ENCODE peak calls at places on chromosomes 5 and 9, in nine cellular contexts. One of them, this sample, is unnamed.

GRCh38 chr5:163350083-163350482 is 87.3 kb upstream of the CCNG1 start:
- DNase-seq in fibroblast of mammary gland: peak
- DNase-seq in HFF-Myc: no peak
- DNase-seq in right cardiac atrium: no peak
- DNase-seq in lung: no peak
- DNase-seq in left ventricle myocardium inferior: no peak
- DNase-seq in Peyer's patch: no peak
- DNase-seq in astrocyte: no peak
- DNase-seq in breast epithelium: no peak
- DNase-seq in this sample: peak

GRCh38 chr5:115179959-115180709 is 10.4 kb upstream of the TRIM36 start:
- DNase-seq in fibroblast of mammary gland: peak
- DNase-seq in HFF-Myc: no peak
- DNase-seq in right cardiac atrium: peak
- DNase-seq in lung: no peak
- DNase-seq in left ventricle myocardium inferior: no peak
- DNase-seq in Peyer's patch: no peak
- DNase-seq in astrocyte: peak
- DNase-seq in breast epithelium: no peak
- DNase-seq in this sample: peak

GRCh38 chr5:88890070-88890781 is 7.2 kb upstream of the MEF2C start:
- DNase-seq in fibroblast of mammary gland: no peak
- DNase-seq in HFF-Myc: no peak
- DNase-seq in right cardiac atrium: no peak
- DNase-seq in lung: no peak
- DNase-seq in left ventricle myocardium inferior: no peak
- DNase-seq in Peyer's patch: no peak
- DNase-seq in astrocyte: no peak
- DNase-seq in breast epithelium: no peak
- DNase-seq in this sample: no peak

GRCh38 chr9:6757132-6757987 is at the start of gene KDM4C:
- DNase-seq in fibroblast of mammary gland: peak
- DNase-seq in HFF-Myc: peak
- DNase-seq in right cardiac atrium: peak
- DNase-seq in lung: peak
- DNase-seq in left ventricle myocardium inferior: peak
- DNase-seq in Peyer's patch: peak
- DNase-seq in astrocyte: peak
- DNase-seq in breast epithelium: peak
- DNase-seq in this sample: peak

GRCh38 chr5:148839960-148840359 is 13.5 kb downstream of the ADRB2 start:
- DNase-seq in fibroblast of mammary gland: no peak
- DNase-seq in HFF-Myc: no peak
- DNase-seq in right cardiac atrium: no peak
- DNase-seq in lung: no peak
- DNase-seq in left ventricle myocardium inferior: no peak
- DNase-seq in Peyer's patch: no peak
- DNase-seq in astrocyte: no peak
- DNase-seq in breast epithelium: no peak
- DNase-seq in this sample: no peak

GRCh38 chr9:123562844-123563346 is 206.9 kb downstream of the CRB2 start:
- DNase-seq in fibroblast of mammary gland: peak
- DNase-seq in HFF-Myc: no peak
- DNase-seq in right cardiac atrium: no peak
- DNase-seq in lung: no peak
- DNase-seq in left ventricle myocardium inferior: no peak
- DNase-seq in Peyer's patch: peak
- DNase-seq in astrocyte: peak
- DNase-seq in breast epithelium: no peak
- DNase-seq in this sample: peak

GRCh38 chr5:151123897-151124751 is 33.5 kb downstream of the ANXA6 start:
- DNase-seq in fibroblast of mammary gland: peak
- DNase-seq in HFF-Myc: no peak
- DNase-seq in right cardiac atrium: peak
- DNase-seq in lung: peak
- DNase-seq in left ventricle myocardium inferior: peak
- DNase-seq in Peyer's patch: peak
- DNase-seq in astrocyte: peak
- DNase-seq in breast epithelium: peak
- DNase-seq in this sample: peak

GRCh38 chr9:7968642-7969041 is 169.1 kb upstream of the DMAC1 start:
- DNase-seq in fibroblast of mammary gland: no peak
- DNase-seq in HFF-Myc: no peak
- DNase-seq in right cardiac atrium: no peak
- DNase-seq in lung: no peak
- DNase-seq in left ventricle myocardium inferior: no peak
- DNase-seq in Peyer's patch: no peak
- DNase-seq in astrocyte: no peak
- DNase-seq in breast epithelium: no peak
- DNase-seq in this sample: no peak

GRCh38 chr5:33046091-33046490 is 335.0 kb downstream of the NPR3 start:
- DNase-seq in fibroblast of mammary gland: peak
- DNase-seq in HFF-Myc: no peak
- DNase-seq in right cardiac atrium: no peak
- DNase-seq in lung: no peak
- DNase-seq in left ventricle myocardium inferior: no peak
- DNase-seq in Peyer's patch: no peak
- DNase-seq in astrocyte: peak
- DNase-seq in breast epithelium: no peak
- DNase-seq in this sample: no peak

GRCh38 chr9:2709645-2710101 is 7.6 kb upstream of the KCNV2 start:
- DNase-seq in fibroblast of mammary gland: no peak
- DNase-seq in HFF-Myc: no peak
- DNase-seq in right cardiac atrium: no peak
- DNase-seq in lung: no peak
- DNase-seq in left ventricle myocardium inferior: no peak
- DNase-seq in Peyer's patch: no peak
- DNase-seq in astrocyte: no peak
- DNase-seq in breast epithelium: no peak
- DNase-seq in this sample: no peak

GRCh38 chr5:151139015-151139414 is 18.6 kb downstream of the ANXA6 start:
- DNase-seq in fibroblast of mammary gland: no peak
- DNase-seq in HFF-Myc: no peak
- DNase-seq in right cardiac atrium: peak
- DNase-seq in lung: no peak
- DNase-seq in left ventricle myocardium inferior: no peak
- DNase-seq in Peyer's patch: no peak
- DNase-seq in astrocyte: no peak
- DNase-seq in breast epithelium: no peak
- DNase-seq in this sample: no peak

GRCh38 chr9:137373611-137373980 is 49.4 kb downstream of the EXD3 start:
- DNase-seq in fibroblast of mammary gland: no peak
- DNase-seq in HFF-Myc: no peak
- DNase-seq in right cardiac atrium: peak
- DNase-seq in lung: no peak
- DNase-seq in left ventricle myocardium inferior: no peak
- DNase-seq in Peyer's patch: no peak
- DNase-seq in astrocyte: no peak
- DNase-seq in breast epithelium: no peak
- DNase-seq in this sample: no peak

GRCh38 chr5:1479581-1480188 is 34.4 kb upstream of the SLC6A3 start:
- DNase-seq in fibroblast of mammary gland: peak
- DNase-seq in HFF-Myc: no peak
- DNase-seq in right cardiac atrium: peak
- DNase-seq in lung: no peak
- DNase-seq in left ventricle myocardium inferior: no peak
- DNase-seq in Peyer's patch: peak
- DNase-seq in astrocyte: no peak
- DNase-seq in breast epithelium: no peak
- DNase-seq in this sample: peak

DNA sequence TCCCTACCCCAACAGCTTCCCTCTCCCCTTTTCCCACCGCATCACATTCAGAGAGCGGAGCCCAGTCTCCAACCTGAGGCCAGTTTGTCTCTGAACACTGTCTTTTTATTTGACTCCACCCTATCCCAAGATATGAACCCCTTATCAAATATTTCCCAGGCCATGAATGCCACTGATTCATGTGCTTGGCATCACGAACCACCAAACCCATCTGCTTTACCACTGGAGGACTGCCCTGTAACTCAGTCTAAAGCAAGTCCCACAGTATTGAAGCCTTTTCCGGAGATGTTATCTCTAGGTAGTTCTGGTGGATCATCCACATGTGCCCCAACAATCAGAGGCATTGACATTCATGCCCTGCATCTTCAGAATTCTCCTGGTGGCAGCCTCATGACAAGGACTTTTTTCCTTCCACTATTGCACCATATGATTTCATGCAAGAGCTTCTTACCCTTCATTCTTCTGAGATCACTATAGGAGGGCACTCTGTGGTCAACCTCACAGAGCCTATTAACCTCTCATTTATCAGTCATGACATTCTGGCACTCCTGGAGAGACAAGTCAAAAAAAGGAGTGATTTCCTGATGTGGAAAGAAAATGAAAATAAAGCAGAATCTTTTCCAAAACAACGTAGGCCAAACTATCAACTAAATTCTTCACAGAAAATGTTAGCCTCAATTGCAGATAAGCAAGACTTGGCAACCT is 12.3 kb upstream of the SPATA31D4 start:
- DNase-seq in fibroblast of mammary gland: no peak
- DNase-seq in HFF-Myc: no peak
- DNase-seq in right cardiac atrium: no peak
- DNase-seq in lung: no peak
- DNase-seq in left ventricle myocardium inferior: no peak
- DNase-seq in Peyer's patch: no peak
- DNase-seq in astrocyte: peak
- DNase-seq in breast epithelium: no peak
- DNase-seq in this sample: peak
- H3K4me3 ChIP-seq in fibroblast of mammary gland: no peak
- H3K4me3 ChIP-seq in HFF-Myc: no peak
- H3K4me3 ChIP-seq in right cardiac atrium: no peak
- H3K4me3 ChIP-seq in lung: no peak
- H3K4me3 ChIP-seq in left ventricle myocardium inferior: no peak
- H3K4me3 ChIP-seq in Peyer's patch: no peak
- H3K4me3 ChIP-seq in astrocyte: no peak
- H3K4me3 ChIP-seq in breast epithelium: no peak
- H3K4me3 ChIP-seq in this sample: no peak

DNA sequence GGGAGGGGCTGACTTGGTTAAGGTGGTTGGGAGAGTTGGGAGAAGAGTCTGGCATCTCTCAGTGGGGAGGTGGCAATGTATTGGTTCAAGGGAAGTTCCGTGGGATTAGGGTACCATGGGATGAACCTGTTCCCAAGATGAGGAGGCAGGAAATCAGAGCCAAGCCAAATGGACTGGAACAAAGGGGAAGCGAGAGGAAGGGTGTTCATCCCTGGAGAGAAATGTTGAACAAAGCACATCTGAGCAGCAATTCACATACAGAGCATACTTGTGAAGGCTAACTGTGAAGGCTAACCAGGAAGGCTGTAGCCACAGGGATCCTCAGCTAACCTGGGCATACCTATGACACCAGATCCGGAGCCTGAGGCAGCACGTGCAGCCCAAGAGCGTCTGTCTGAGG is 214.0 kb downstream of the MCTP1 start:
- DNase-seq in fibroblast of mammary gland: no peak
- DNase-seq in HFF-Myc: no peak
- DNase-seq in right cardiac atrium: no peak
- DNase-seq in lung: no peak
- DNase-seq in left ventricle myocardium inferior: no peak
- DNase-seq in Peyer's patch: no peak
- DNase-seq in astrocyte: no peak
- DNase-seq in breast epithelium: no peak
- DNase-seq in this sample: no peak
- H3K4me3 ChIP-seq in fibroblast of mammary gland: no peak
- H3K4me3 ChIP-seq in HFF-Myc: no peak
- H3K4me3 ChIP-seq in right cardiac atrium: no peak
- H3K4me3 ChIP-seq in lung: no peak
- H3K4me3 ChIP-seq in left ventricle myocardium inferior: no peak
- H3K4me3 ChIP-seq in Peyer's patch: no peak
- H3K4me3 ChIP-seq in astrocyte: no peak
- H3K4me3 ChIP-seq in breast epithelium: no peak
- H3K4me3 ChIP-seq in this sample: no peak

GRCh38 chr5:14671414-14671813 is 6.9 kb downstream of the OTULIN start:
- DNase-seq in fibroblast of mammary gland: peak
- DNase-seq in HFF-Myc: no peak
- DNase-seq in right cardiac atrium: no peak
- DNase-seq in lung: no peak
- DNase-seq in left ventricle myocardium inferior: no peak
- DNase-seq in Peyer's patch: no peak
- DNase-seq in astrocyte: peak
- DNase-seq in breast epithelium: no peak
- DNase-seq in this sample: peak

GRCh38 chr5:14669975-14670374 is 5.5 kb downstream of the OTULIN start:
- DNase-seq in fibroblast of mammary gland: peak
- DNase-seq in HFF-Myc: no peak
- DNase-seq in right cardiac atrium: no peak
- DNase-seq in lung: no peak
- DNase-seq in left ventricle myocardium inferior: no peak
- DNase-seq in Peyer's patch: no peak
- DNase-seq in astrocyte: peak
- DNase-seq in breast epithelium: no peak
- DNase-seq in this sample: no peak

GRCh38 chr5:14668247-14668646 is 3.7 kb downstream of the OTULIN start:
- DNase-seq in fibroblast of mammary gland: no peak
- DNase-seq in HFF-Myc: no peak
- DNase-seq in right cardiac atrium: no peak
- DNase-seq in lung: no peak
- DNase-seq in left ventricle myocardium inferior: no peak
- DNase-seq in Peyer's patch: no peak
- DNase-seq in astrocyte: no peak
- DNase-seq in breast epithelium: no peak
- DNase-seq in this sample: no peak

GRCh38 chr5:14667770-14668169 is 3.3 kb downstream of the OTULIN start:
- DNase-seq in fibroblast of mammary gland: no peak
- DNase-seq in HFF-Myc: no peak
- DNase-seq in right cardiac atrium: no peak
- DNase-seq in lung: no peak
- DNase-seq in left ventricle myocardium inferior: no peak
- DNase-seq in Peyer's patch: no peak
- DNase-seq in astrocyte: no peak
- DNase-seq in breast epithelium: no peak
- DNase-seq in this sample: no peak

GRCh38 chr5:14669415-14669814 is 4.9 kb downstream of the OTULIN start:
- DNase-seq in fibroblast of mammary gland: no peak
- DNase-seq in HFF-Myc: no peak
- DNase-seq in right cardiac atrium: no peak
- DNase-seq in lung: no peak
- DNase-seq in left ventricle myocardium inferior: no peak
- DNase-seq in Peyer's patch: no peak
- DNase-seq in astrocyte: no peak
- DNase-seq in breast epithelium: no peak
- DNase-seq in this sample: no peak
- H3K4me3 ChIP-seq in fibroblast of mammary gland: no peak
- H3K4me3 ChIP-seq in HFF-Myc: no peak
- H3K4me3 ChIP-seq in right cardiac atrium: no peak
- H3K4me3 ChIP-seq in lung: no peak
- H3K4me3 ChIP-seq in left ventricle myocardium inferior: no peak
- H3K4me3 ChIP-seq in Peyer's patch: no peak
- H3K4me3 ChIP-seq in astrocyte: no peak
- H3K4me3 ChIP-seq in breast epithelium: no peak
- H3K4me3 ChIP-seq in this sample: no peak

DNA sequence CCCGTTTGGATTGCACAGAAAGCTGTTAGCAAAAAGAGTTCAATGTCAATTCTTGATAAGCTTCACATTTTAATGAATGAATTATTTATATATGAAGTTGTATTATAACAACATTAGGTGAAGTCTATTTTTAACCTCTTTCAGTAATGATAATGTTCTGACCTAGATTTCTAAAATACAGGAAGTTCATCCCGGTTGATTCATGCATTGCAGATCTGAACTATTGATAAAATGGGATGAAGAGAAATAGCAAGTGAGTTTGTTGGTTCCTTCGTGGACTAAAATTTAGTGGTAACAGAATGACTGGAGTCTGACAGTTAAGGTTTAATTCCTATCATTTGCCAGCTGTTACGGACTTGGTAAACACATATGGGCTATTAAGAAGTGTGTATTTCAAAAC is 180.5 kb downstream of the PCSK1 start:
- DNase-seq in fibroblast of mammary gland: no peak
- DNase-seq in HFF-Myc: no peak
- DNase-seq in right cardiac atrium: no peak
- DNase-seq in lung: no peak
- DNase-seq in left ventricle myocardium inferior: no peak
- DNase-seq in Peyer's patch: no peak
- DNase-seq in astrocyte: no peak
- DNase-seq in breast epithelium: no peak
- DNase-seq in this sample: no peak
- H3K4me3 ChIP-seq in fibroblast of mammary gland: no peak
- H3K4me3 ChIP-seq in HFF-Myc: no peak
- H3K4me3 ChIP-seq in right cardiac atrium: no peak
- H3K4me3 ChIP-seq in lung: no peak
- H3K4me3 ChIP-seq in left ventricle myocardium inferior: no peak
- H3K4me3 ChIP-seq in Peyer's patch: no peak
- H3K4me3 ChIP-seq in astrocyte: no peak
- H3K4me3 ChIP-seq in breast epithelium: no peak
- H3K4me3 ChIP-seq in this sample: no peak